ENCODE peak calls at places on chromosomes 1 and 21, in eight cellular contexts. A is D721Med, S is BJ, Y is Calu3, E is esophagus squamous epithelium, Z is GM20000, W is lower leg skin, H is glutamatergic neuron. J is an unnamed sample.
A peak's percentile ranks its signal among the peaks of the same experiment; 100 is the strongest.

GRCh38 chr1:236904874-236905741 is 99.1 kb downstream of the MT1HL1 start:
- DNase-seq in A (no peak), S (peak; percentile 37), Z (no peak), Y (no peak), W (no peak), H (no peak), E (no peak), J (peak; percentile 49)

GRCh38 chr1:8448906-8449661 is 131.2 kb downstream of the SLC45A1 start:
- DNase-seq in Z (no peak), W (no peak), A (no peak), E (no peak), H (no peak), S (no peak), Y (no peak), J (no peak)

GRCh38 chr1:63674238-63674864 is 81.1 kb downstream of the PGM1 start:
- DNase-seq in W (peak; percentile 87), S (no peak), E (no peak), Y (peak; percentile 89), A (no peak), H (peak; percentile 74), Z (peak; percentile 53), J (no peak)

GRCh38 chr1:3539707-3540425 is 71.4 kb downstream of the MEGF6 start:
- DNase-seq in S (no peak), H (no peak), Z (no peak), W (no peak), A (no peak), E (no peak), Y (no peak), J (no peak)

GRCh38 chr1:213719462-213719861 is 268.3 kb upstream of the PROX1 start:
- DNase-seq in H (no peak), E (no peak), S (no peak), Y (no peak), W (no peak), Z (no peak), A (no peak), J (no peak)

GRCh38 chr1:36366091-36366661 is 19.5 kb downstream of the STK40 start:
- DNase-seq in E (no peak), H (peak; percentile 92), S (no peak), Y (no peak), Z (no peak), A (peak; percentile 56), W (no peak), J (no peak)

GRCh38 chr1:96445296-96445695 is 276.3 kb upstream of the PTBP2 start:
- DNase-seq in E (no peak), S (no peak), Y (no peak), W (no peak), A (no peak), Z (no peak), H (no peak), J (no peak)

GRCh38 chr1:32946413-32946812 is 18.2 kb downstream of the RNF19B start:
- DNase-seq in Y (no peak), S (no peak), H (no peak), W (no peak), E (no peak), A (no peak), Z (no peak), J (no peak)

GRCh38 chr1:216914974-216915373 is 191.7 kb upstream of the ESRRG start:
- DNase-seq in A (no peak), Y (no peak), H (no peak), E (no peak), S (no peak), W (no peak), Z (no peak), J (no peak)

GRCh38 chr1:228348708-228349467 is 57.7 kb downstream of the TRIM11 start:
- DNase-seq in S (no peak), Y (peak; percentile 54), H (no peak), W (peak; percentile 53), A (no peak), E (no peak), Z (no peak), J (no peak)

DNA sequence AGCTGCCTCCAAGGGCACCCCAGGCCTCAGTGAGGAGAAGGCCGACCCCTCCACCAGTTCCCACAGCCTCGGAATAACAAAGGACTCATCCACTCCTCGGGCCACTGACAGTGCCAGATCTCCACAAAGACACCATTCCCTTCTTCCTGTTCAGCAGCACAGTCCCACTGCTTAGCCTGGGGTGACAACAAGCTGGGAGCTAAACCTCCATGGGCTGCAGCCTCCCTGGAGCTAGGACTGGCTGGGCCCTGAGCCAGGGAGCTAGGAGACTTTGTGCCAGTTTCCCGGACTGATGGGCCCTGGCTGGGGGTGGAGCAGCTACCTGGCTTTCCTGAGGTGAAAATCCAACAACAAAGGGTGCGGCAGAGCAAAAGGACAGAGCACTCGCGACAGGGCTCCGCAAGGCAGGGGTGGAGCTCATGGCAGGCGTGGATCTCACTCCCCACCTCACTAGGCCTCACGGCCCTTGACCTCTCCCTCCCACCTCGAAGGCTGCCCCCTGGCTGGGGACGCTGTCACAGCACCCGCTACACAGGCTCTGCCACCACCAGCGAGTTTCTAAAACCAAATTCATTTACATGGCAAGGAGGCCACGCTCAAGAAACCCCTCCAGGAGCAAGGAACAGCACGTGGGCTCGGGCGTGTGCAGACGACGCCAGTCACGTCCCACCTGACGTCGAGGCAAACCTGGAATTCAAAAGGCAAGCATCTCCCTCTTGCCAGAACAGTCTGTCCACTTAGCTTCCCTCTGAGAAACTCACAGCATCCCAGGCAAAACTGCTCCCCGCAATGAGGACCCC is 13.8 kb downstream of the SLC35E2B start:
- DNase-seq in W (no peak), Y (peak; percentile 12), Z (peak; percentile 72), H (peak; percentile 74), S (no peak), A (no peak), E (no peak), J (no peak)
- TF ChIP-seq CTCF in W (no peak), Y (peak; percentile 30), Z (no peak), H (peak; percentile 64), S (peak; percentile 25), A (no peak), E (no peak), J (peak; percentile 25)

GRCh38 chr1:145859491-145860159 is 744 bp upstream of the PIAS3 start:
- DNase-seq in Y (peak; percentile 95), Z (peak; percentile 93), W (peak; percentile 98), S (peak; percentile 57), E (no peak), H (peak; percentile 83), A (peak; percentile 88), J (no peak)
- TF ChIP-seq CTCF in Y (no peak), Z (no peak), W (no peak), S (peak; percentile 21), E (no peak), H (no peak), A (no peak), J (peak; percentile 4)

GRCh38 chr21:37620401-37620800 is 253.8 kb downstream of the DYRK1A start:
- DNase-seq in E (no peak), S (peak; percentile 4), Y (no peak), Z (no peak), H (no peak), W (no peak), A (no peak), J (no peak)

GRCh38 chr21:37618081-37618480 is 251.5 kb downstream of the DYRK1A start:
- DNase-seq in A (no peak), Z (no peak), S (no peak), E (no peak), H (no peak), Y (no peak), W (no peak), J (no peak)

GRCh38 chr21:37615962-37616361 is 249.4 kb downstream of the DYRK1A start:
- DNase-seq in E (no peak), A (no peak), H (no peak), W (no peak), Y (no peak), Z (no peak), S (no peak), J (no peak)

GRCh38 chr21:37622755-37623543 is 256.4 kb downstream of the DYRK1A start:
- DNase-seq in Y (no peak), S (no peak), W (no peak), E (no peak), Z (no peak), A (no peak), H (no peak), J (no peak)

GRCh38 chr21:37619464-37619974 is 252.9 kb downstream of the DYRK1A start:
- DNase-seq in Z (no peak), A (no peak), E (no peak), H (no peak), S (no peak), W (no peak), Y (no peak), J (no peak)
- TF ChIP-seq CTCF in Z (no peak), A (no peak), E (no peak), H (no peak), S (no peak), W (no peak), Y (no peak), J (no peak)

DNA sequence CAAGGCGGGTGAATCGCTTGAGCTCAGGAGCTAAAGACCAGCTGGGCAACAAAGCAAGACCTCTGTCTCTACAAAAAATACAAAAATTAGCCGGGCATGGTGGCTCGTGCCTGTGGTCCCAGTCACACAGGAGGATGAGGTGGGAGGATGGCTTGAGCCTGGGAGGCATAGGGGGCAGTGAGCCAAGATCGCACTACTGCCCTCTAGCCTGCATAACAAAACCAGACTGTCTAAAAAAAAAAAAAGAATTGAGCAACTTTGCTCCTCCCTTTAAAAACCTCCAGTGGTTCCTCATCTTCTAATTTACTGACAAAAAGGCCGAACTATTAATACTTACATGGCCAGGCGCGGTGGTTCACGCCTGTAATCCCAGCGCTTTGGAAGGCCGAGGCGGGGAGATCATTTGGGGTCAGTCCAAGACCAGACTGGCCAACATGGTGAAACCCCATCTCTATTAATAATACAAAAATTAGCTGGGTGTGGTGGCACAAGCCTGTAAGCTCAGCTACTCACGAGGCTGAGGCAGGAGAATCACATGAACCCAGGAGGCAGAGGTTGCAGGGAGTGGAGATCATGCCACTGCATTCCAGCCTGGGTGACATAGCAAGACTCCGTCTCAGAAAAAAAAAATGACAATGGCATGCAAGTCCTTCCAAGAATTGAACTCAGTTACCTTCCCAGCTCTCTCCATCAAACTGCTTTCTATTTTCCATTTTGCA is 4.4 kb downstream of the ACBD3 start:
- DNase-seq in S (no peak), W (peak; percentile 89), E (no peak), H (peak; percentile 19), Z (peak; percentile 34), Y (peak; percentile 63), A (no peak), J (no peak)
- TF ChIP-seq CTCF in S (peak; percentile 42), W (no peak), E (peak; percentile 31), H (no peak), Z (no peak), Y (peak; percentile 61), A (peak; percentile 45), J (peak; percentile 33)